ENCODE peak calls at places on chromosome 6, in eight cellular contexts. One of them, this sample, is unnamed.

GRCh38 chr6:166009385-166010031 is 158.1 kb downstream of the TBXT start:
- DNase-seq in KBM-7: no peak
- DNase-seq in NCI-H446 treated with DMSO at 0.1 percent for 48 hours: no peak
- DNase-seq in CD8-positive, alpha-beta memory T cell: no peak
- DNase-seq in HuH-7.5: no peak
- DNase-seq in NCI-H1105: peak
- DNase-seq in activated naive CD4-positive, alpha-beta T cell treated with anti-CD3 and anti-CD28 coated beads, Interleukin-2, amount 50 U/mL, for 16 hours: no peak
- DNase-seq in effector memory CD4-positive, alpha-beta T cell: no peak
- DNase-seq in this sample: no peak

GRCh38 chr6:52186480-52186879 is 305 bp downstream of the IL17A start:
- DNase-seq in NCI-H1105: no peak
- DNase-seq in HuH-7.5: no peak
- DNase-seq in activated naive CD4-positive, alpha-beta T cell treated with anti-CD3 and anti-CD28 coated beads, Interleukin-2, amount 50 U/mL, for 16 hours: no peak
- DNase-seq in CD8-positive, alpha-beta memory T cell: no peak
- DNase-seq in NCI-H446 treated with DMSO at 0.1 percent for 48 hours: no peak
- DNase-seq in effector memory CD4-positive, alpha-beta T cell: no peak
- DNase-seq in KBM-7: no peak
- DNase-seq in this sample: no peak

GRCh38 chr6:41275489-41275888 is 11.0 kb downstream of the TREM1 start:
- DNase-seq in KBM-7: no peak
- DNase-seq in NCI-H1105: no peak
- DNase-seq in NCI-H446 treated with DMSO at 0.1 percent for 48 hours: no peak
- DNase-seq in effector memory CD4-positive, alpha-beta T cell: no peak
- DNase-seq in activated naive CD4-positive, alpha-beta T cell treated with anti-CD3 and anti-CD28 coated beads, Interleukin-2, amount 50 U/mL, for 16 hours: no peak
- DNase-seq in CD8-positive, alpha-beta memory T cell: no peak
- DNase-seq in HuH-7.5: no peak
- DNase-seq in this sample: no peak

GRCh38 chr6:67748521-67748920 is 886.6 kb upstream of the ADGRB3 start:
- DNase-seq in effector memory CD4-positive, alpha-beta T cell: no peak
- DNase-seq in activated naive CD4-positive, alpha-beta T cell treated with anti-CD3 and anti-CD28 coated beads, Interleukin-2, amount 50 U/mL, for 16 hours: no peak
- DNase-seq in NCI-H1105: no peak
- DNase-seq in CD8-positive, alpha-beta memory T cell: no peak
- DNase-seq in KBM-7: no peak
- DNase-seq in HuH-7.5: no peak
- DNase-seq in NCI-H446 treated with DMSO at 0.1 percent for 48 hours: no peak
- DNase-seq in this sample: no peak

GRCh38 chr6:129606664-129607063 is 103.3 kb downstream of the ARHGAP18 start:
- DNase-seq in KBM-7: no peak
- DNase-seq in activated naive CD4-positive, alpha-beta T cell treated with anti-CD3 and anti-CD28 coated beads, Interleukin-2, amount 50 U/mL, for 16 hours: no peak
- DNase-seq in CD8-positive, alpha-beta memory T cell: no peak
- DNase-seq in NCI-H446 treated with DMSO at 0.1 percent for 48 hours: no peak
- DNase-seq in effector memory CD4-positive, alpha-beta T cell: no peak
- DNase-seq in NCI-H1105: no peak
- DNase-seq in HuH-7.5: no peak
- DNase-seq in this sample: no peak

GRCh38 chr6:161644521-161644920 is 370.7 kb upstream of the AGPAT4 start:
- DNase-seq in NCI-H1105: no peak
- DNase-seq in effector memory CD4-positive, alpha-beta T cell: no peak
- DNase-seq in activated naive CD4-positive, alpha-beta T cell treated with anti-CD3 and anti-CD28 coated beads, Interleukin-2, amount 50 U/mL, for 16 hours: no peak
- DNase-seq in CD8-positive, alpha-beta memory T cell: no peak
- DNase-seq in HuH-7.5: no peak
- DNase-seq in KBM-7: no peak
- DNase-seq in NCI-H446 treated with DMSO at 0.1 percent for 48 hours: no peak
- DNase-seq in this sample: no peak

GRCh38 chr6:53752856-53753255 is 41.9 kb upstream of the LRRC1 start:
- DNase-seq in effector memory CD4-positive, alpha-beta T cell: no peak
- DNase-seq in CD8-positive, alpha-beta memory T cell: no peak
- DNase-seq in KBM-7: no peak
- DNase-seq in NCI-H446 treated with DMSO at 0.1 percent for 48 hours: no peak
- DNase-seq in HuH-7.5: no peak
- DNase-seq in activated naive CD4-positive, alpha-beta T cell treated with anti-CD3 and anti-CD28 coated beads, Interleukin-2, amount 50 U/mL, for 16 hours: no peak
- DNase-seq in NCI-H1105: no peak
- DNase-seq in this sample: no peak

GRCh38 chr6:170034294-170034693 is 256.6 kb downstream of the DLL1 start:
- DNase-seq in NCI-H446 treated with DMSO at 0.1 percent for 48 hours: no peak
- DNase-seq in activated naive CD4-positive, alpha-beta T cell treated with anti-CD3 and anti-CD28 coated beads, Interleukin-2, amount 50 U/mL, for 16 hours: peak
- DNase-seq in effector memory CD4-positive, alpha-beta T cell: no peak
- DNase-seq in HuH-7.5: no peak
- DNase-seq in CD8-positive, alpha-beta memory T cell: no peak
- DNase-seq in KBM-7: no peak
- DNase-seq in NCI-H1105: no peak
- DNase-seq in this sample: peak

GRCh38 chr6:127971945-127972391 is 71.1 kb upstream of the THEMIS start:
- DNase-seq in KBM-7: peak
- DNase-seq in effector memory CD4-positive, alpha-beta T cell: peak
- DNase-seq in NCI-H446 treated with DMSO at 0.1 percent for 48 hours: no peak
- DNase-seq in HuH-7.5: no peak
- DNase-seq in activated naive CD4-positive, alpha-beta T cell treated with anti-CD3 and anti-CD28 coated beads, Interleukin-2, amount 50 U/mL, for 16 hours: peak
- DNase-seq in CD8-positive, alpha-beta memory T cell: peak
- DNase-seq in NCI-H1105: no peak
- DNase-seq in this sample: no peak

GRCh38 chr6:2763876-2764540 is 1.2 kb upstream of the WRNIP1 start:
- DNase-seq in KBM-7: no peak
- DNase-seq in NCI-H1105: no peak
- DNase-seq in CD8-positive, alpha-beta memory T cell: no peak
- DNase-seq in effector memory CD4-positive, alpha-beta T cell: no peak
- DNase-seq in activated naive CD4-positive, alpha-beta T cell treated with anti-CD3 and anti-CD28 coated beads, Interleukin-2, amount 50 U/mL, for 16 hours: no peak
- DNase-seq in NCI-H446 treated with DMSO at 0.1 percent for 48 hours: no peak
- DNase-seq in HuH-7.5: no peak
- DNase-seq in this sample: no peak

GRCh38 chr6:29748391-29749352 is 25.4 kb downstream of the HLA-F start:
- DNase-seq in CD8-positive, alpha-beta memory T cell: peak
- DNase-seq in KBM-7: peak
- DNase-seq in NCI-H446 treated with DMSO at 0.1 percent for 48 hours: peak
- DNase-seq in NCI-H1105: peak
- DNase-seq in effector memory CD4-positive, alpha-beta T cell: peak
- DNase-seq in activated naive CD4-positive, alpha-beta T cell treated with anti-CD3 and anti-CD28 coated beads, Interleukin-2, amount 50 U/mL, for 16 hours: peak
- DNase-seq in HuH-7.5: peak
- DNase-seq in this sample: peak

GRCh38 chr6:27176096-27176495 is 71.4 kb upstream of the PRSS16 start:
- DNase-seq in HuH-7.5: no peak
- DNase-seq in KBM-7: peak
- DNase-seq in NCI-H446 treated with DMSO at 0.1 percent for 48 hours: no peak
- DNase-seq in CD8-positive, alpha-beta memory T cell: peak
- DNase-seq in NCI-H1105: no peak
- DNase-seq in effector memory CD4-positive, alpha-beta T cell: no peak
- DNase-seq in activated naive CD4-positive, alpha-beta T cell treated with anti-CD3 and anti-CD28 coated beads, Interleukin-2, amount 50 U/mL, for 16 hours: no peak
- DNase-seq in this sample: no peak

GRCh38 chr6:21808045-21808470 is 214.5 kb downstream of the SOX4 start:
- DNase-seq in effector memory CD4-positive, alpha-beta T cell: no peak
- DNase-seq in activated naive CD4-positive, alpha-beta T cell treated with anti-CD3 and anti-CD28 coated beads, Interleukin-2, amount 50 U/mL, for 16 hours: no peak
- DNase-seq in CD8-positive, alpha-beta memory T cell: no peak
- DNase-seq in NCI-H1105: no peak
- DNase-seq in KBM-7: no peak
- DNase-seq in NCI-H446 treated with DMSO at 0.1 percent for 48 hours: no peak
- DNase-seq in HuH-7.5: no peak
- DNase-seq in this sample: no peak

GRCh38 chr6:53544050-53544499 is 826 bp downstream of the GCLC start:
- DNase-seq in NCI-H446 treated with DMSO at 0.1 percent for 48 hours: no peak
- DNase-seq in NCI-H1105: no peak
- DNase-seq in HuH-7.5: no peak
- DNase-seq in effector memory CD4-positive, alpha-beta T cell: no peak
- DNase-seq in activated naive CD4-positive, alpha-beta T cell treated with anti-CD3 and anti-CD28 coated beads, Interleukin-2, amount 50 U/mL, for 16 hours: no peak
- DNase-seq in KBM-7: no peak
- DNase-seq in CD8-positive, alpha-beta memory T cell: no peak
- DNase-seq in this sample: no peak

GRCh38 chr6:31888281-31889258 is 8.9 kb downstream of the EHMT2 start:
- DNase-seq in effector memory CD4-positive, alpha-beta T cell: no peak
- DNase-seq in CD8-positive, alpha-beta memory T cell: peak
- DNase-seq in activated naive CD4-positive, alpha-beta T cell treated with anti-CD3 and anti-CD28 coated beads, Interleukin-2, amount 50 U/mL, for 16 hours: peak
- DNase-seq in NCI-H446 treated with DMSO at 0.1 percent for 48 hours: no peak
- DNase-seq in KBM-7: peak
- DNase-seq in NCI-H1105: no peak
- DNase-seq in HuH-7.5: no peak
- DNase-seq in this sample: no peak

GRCh38 chr6:113690255-113690956 is 166.7 kb upstream of the MARCKS start:
- DNase-seq in KBM-7: no peak
- DNase-seq in effector memory CD4-positive, alpha-beta T cell: no peak
- DNase-seq in CD8-positive, alpha-beta memory T cell: no peak
- DNase-seq in NCI-H1105: no peak
- DNase-seq in NCI-H446 treated with DMSO at 0.1 percent for 48 hours: peak
- DNase-seq in activated naive CD4-positive, alpha-beta T cell treated with anti-CD3 and anti-CD28 coated beads, Interleukin-2, amount 50 U/mL, for 16 hours: no peak
- DNase-seq in HuH-7.5: no peak
- DNase-seq in this sample: no peak

GRCh38 chr6:133083248-133083967 is 157.7 kb upstream of the EYA4 start:
- DNase-seq in CD8-positive, alpha-beta memory T cell: no peak
- DNase-seq in NCI-H446 treated with DMSO at 0.1 percent for 48 hours: no peak
- DNase-seq in KBM-7: no peak
- DNase-seq in HuH-7.5: no peak
- DNase-seq in effector memory CD4-positive, alpha-beta T cell: no peak
- DNase-seq in activated naive CD4-positive, alpha-beta T cell treated with anti-CD3 and anti-CD28 coated beads, Interleukin-2, amount 50 U/mL, for 16 hours: no peak
- DNase-seq in NCI-H1105: peak
- DNase-seq in this sample: no peak

GRCh38 chr6:114096553-114097172 is 125.7 kb upstream of the HDAC2 start:
- DNase-seq in effector memory CD4-positive, alpha-beta T cell: no peak
- DNase-seq in NCI-H1105: peak
- DNase-seq in HuH-7.5: peak
- DNase-seq in CD8-positive, alpha-beta memory T cell: no peak
- DNase-seq in NCI-H446 treated with DMSO at 0.1 percent for 48 hours: no peak
- DNase-seq in KBM-7: peak
- DNase-seq in activated naive CD4-positive, alpha-beta T cell treated with anti-CD3 and anti-CD28 coated beads, Interleukin-2, amount 50 U/mL, for 16 hours: no peak
- DNase-seq in this sample: no peak

GRCh38 chr6:169212897-169213813 is 40.5 kb downstream of the THBS2 start:
- DNase-seq in activated naive CD4-positive, alpha-beta T cell treated with anti-CD3 and anti-CD28 coated beads, Interleukin-2, amount 50 U/mL, for 16 hours: peak
- DNase-seq in effector memory CD4-positive, alpha-beta T cell: peak
- DNase-seq in KBM-7: peak
- DNase-seq in HuH-7.5: peak
- DNase-seq in CD8-positive, alpha-beta memory T cell: peak
- DNase-seq in NCI-H1105: no peak
- DNase-seq in NCI-H446 treated with DMSO at 0.1 percent for 48 hours: peak
- DNase-seq in this sample: peak

GRCh38 chr6:11197175-11197535 is 35.3 kb downstream of the NEDD9 start:
- DNase-seq in activated naive CD4-positive, alpha-beta T cell treated with anti-CD3 and anti-CD28 coated beads, Interleukin-2, amount 50 U/mL, for 16 hours: no peak
- DNase-seq in CD8-positive, alpha-beta memory T cell: no peak
- DNase-seq in NCI-H446 treated with DMSO at 0.1 percent for 48 hours: no peak
- DNase-seq in NCI-H1105: no peak
- DNase-seq in KBM-7: no peak
- DNase-seq in effector memory CD4-positive, alpha-beta T cell: no peak
- DNase-seq in HuH-7.5: no peak
- DNase-seq in this sample: no peak

GRCh38 chr6:161744211-161745067 is 470.6 kb upstream of the AGPAT4 start:
- DNase-seq in CD8-positive, alpha-beta memory T cell: no peak
- DNase-seq in KBM-7: no peak
- DNase-seq in activated naive CD4-positive, alpha-beta T cell treated with anti-CD3 and anti-CD28 coated beads, Interleukin-2, amount 50 U/mL, for 16 hours: no peak
- DNase-seq in NCI-H1105: no peak
- DNase-seq in HuH-7.5: no peak
- DNase-seq in effector memory CD4-positive, alpha-beta T cell: no peak
- DNase-seq in NCI-H446 treated with DMSO at 0.1 percent for 48 hours: no peak
- DNase-seq in this sample: no peak

GRCh38 chr6:34806738-34807453 is 15.0 kb downstream of the BLTP3A start:
- DNase-seq in effector memory CD4-positive, alpha-beta T cell: no peak
- DNase-seq in NCI-H1105: no peak
- DNase-seq in CD8-positive, alpha-beta memory T cell: no peak
- DNase-seq in activated naive CD4-positive, alpha-beta T cell treated with anti-CD3 and anti-CD28 coated beads, Interleukin-2, amount 50 U/mL, for 16 hours: no peak
- DNase-seq in KBM-7: no peak
- DNase-seq in HuH-7.5: no peak
- DNase-seq in NCI-H446 treated with DMSO at 0.1 percent for 48 hours: no peak
- DNase-seq in this sample: no peak

GRCh38 chr6:31896856-31897611 is 464 bp downstream of the EHMT2 start:
- DNase-seq in effector memory CD4-positive, alpha-beta T cell: no peak
- DNase-seq in NCI-H446 treated with DMSO at 0.1 percent for 48 hours: no peak
- DNase-seq in CD8-positive, alpha-beta memory T cell: peak
- DNase-seq in activated naive CD4-positive, alpha-beta T cell treated with anti-CD3 and anti-CD28 coated beads, Interleukin-2, amount 50 U/mL, for 16 hours: no peak
- DNase-seq in NCI-H1105: no peak
- DNase-seq in KBM-7: no peak
- DNase-seq in HuH-7.5: no peak
- DNase-seq in this sample: no peak

GRCh38 chr6:151974061-151974617 is 166.7 kb downstream of the ESR1 start:
- DNase-seq in NCI-H1105: no peak
- DNase-seq in HuH-7.5: no peak
- DNase-seq in CD8-positive, alpha-beta memory T cell: no peak
- DNase-seq in activated naive CD4-positive, alpha-beta T cell treated with anti-CD3 and anti-CD28 coated beads, Interleukin-2, amount 50 U/mL, for 16 hours: no peak
- DNase-seq in effector memory CD4-positive, alpha-beta T cell: no peak
- DNase-seq in NCI-H446 treated with DMSO at 0.1 percent for 48 hours: no peak
- DNase-seq in KBM-7: no peak
- DNase-seq in this sample: no peak

GRCh38 chr6:160130729-160131484 is 9.3 kb downstream of the SLC22A1 start:
- DNase-seq in CD8-positive, alpha-beta memory T cell: no peak
- DNase-seq in NCI-H446 treated with DMSO at 0.1 percent for 48 hours: no peak
- DNase-seq in KBM-7: no peak
- DNase-seq in HuH-7.5: no peak
- DNase-seq in effector memory CD4-positive, alpha-beta T cell: no peak
- DNase-seq in activated naive CD4-positive, alpha-beta T cell treated with anti-CD3 and anti-CD28 coated beads, Interleukin-2, amount 50 U/mL, for 16 hours: no peak
- DNase-seq in NCI-H1105: no peak
- DNase-seq in this sample: no peak

GRCh38 chr6:158978752-158979151 is 21.2 kb downstream of the RSPH3 start:
- DNase-seq in HuH-7.5: no peak
- DNase-seq in KBM-7: no peak
- DNase-seq in CD8-positive, alpha-beta memory T cell: no peak
- DNase-seq in effector memory CD4-positive, alpha-beta T cell: no peak
- DNase-seq in activated naive CD4-positive, alpha-beta T cell treated with anti-CD3 and anti-CD28 coated beads, Interleukin-2, amount 50 U/mL, for 16 hours: no peak
- DNase-seq in NCI-H1105: no peak
- DNase-seq in NCI-H446 treated with DMSO at 0.1 percent for 48 hours: no peak
- DNase-seq in this sample: no peak

GRCh38 chr6:89079611-89080213 is 839 bp upstream of the PNRC1 start:
- DNase-seq in activated naive CD4-positive, alpha-beta T cell treated with anti-CD3 and anti-CD28 coated beads, Interleukin-2, amount 50 U/mL, for 16 hours: peak
- DNase-seq in NCI-H1105: no peak
- DNase-seq in NCI-H446 treated with DMSO at 0.1 percent for 48 hours: no peak
- DNase-seq in HuH-7.5: no peak
- DNase-seq in effector memory CD4-positive, alpha-beta T cell: peak
- DNase-seq in CD8-positive, alpha-beta memory T cell: peak
- DNase-seq in KBM-7: peak
- DNase-seq in this sample: no peak

GRCh38 chr6:144659202-144659731 is 374.1 kb downstream of the UTRN start:
- DNase-seq in activated naive CD4-positive, alpha-beta T cell treated with anti-CD3 and anti-CD28 coated beads, Interleukin-2, amount 50 U/mL, for 16 hours: no peak
- DNase-seq in KBM-7: peak
- DNase-seq in NCI-H1105: peak
- DNase-seq in CD8-positive, alpha-beta memory T cell: no peak
- DNase-seq in NCI-H446 treated with DMSO at 0.1 percent for 48 hours: no peak
- DNase-seq in effector memory CD4-positive, alpha-beta T cell: no peak
- DNase-seq in HuH-7.5: no peak
- DNase-seq in this sample: no peak

GRCh38 chr6:13239530-13240455 is 88.5 kb downstream of the TBC1D7 start:
- DNase-seq in KBM-7: no peak
- DNase-seq in HuH-7.5: no peak
- DNase-seq in NCI-H1105: no peak
- DNase-seq in activated naive CD4-positive, alpha-beta T cell treated with anti-CD3 and anti-CD28 coated beads, Interleukin-2, amount 50 U/mL, for 16 hours: no peak
- DNase-seq in effector memory CD4-positive, alpha-beta T cell: no peak
- DNase-seq in CD8-positive, alpha-beta memory T cell: no peak
- DNase-seq in NCI-H446 treated with DMSO at 0.1 percent for 48 hours: no peak
- DNase-seq in this sample: no peak

GRCh38 chr6:118668761-118669411 is 17.5 kb upstream of the CEP85L start:
- DNase-seq in NCI-H1105: no peak
- DNase-seq in activated naive CD4-positive, alpha-beta T cell treated with anti-CD3 and anti-CD28 coated beads, Interleukin-2, amount 50 U/mL, for 16 hours: no peak
- DNase-seq in KBM-7: no peak
- DNase-seq in CD8-positive, alpha-beta memory T cell: no peak
- DNase-seq in NCI-H446 treated with DMSO at 0.1 percent for 48 hours: no peak
- DNase-seq in effector memory CD4-positive, alpha-beta T cell: no peak
- DNase-seq in HuH-7.5: no peak
- DNase-seq in this sample: no peak

GRCh38 chr6:163355471-163355991 is 59.0 kb upstream of the QKI start:
- DNase-seq in HuH-7.5: no peak
- DNase-seq in KBM-7: peak
- DNase-seq in activated naive CD4-positive, alpha-beta T cell treated with anti-CD3 and anti-CD28 coated beads, Interleukin-2, amount 50 U/mL, for 16 hours: no peak
- DNase-seq in CD8-positive, alpha-beta memory T cell: no peak
- DNase-seq in effector memory CD4-positive, alpha-beta T cell: no peak
- DNase-seq in NCI-H446 treated with DMSO at 0.1 percent for 48 hours: no peak
- DNase-seq in NCI-H1105: no peak
- DNase-seq in this sample: peak

GRCh38 chr6:36809933-36810844 is 29.1 kb downstream of the CPNE5 start:
- DNase-seq in effector memory CD4-positive, alpha-beta T cell: no peak
- DNase-seq in KBM-7: no peak
- DNase-seq in activated naive CD4-positive, alpha-beta T cell treated with anti-CD3 and anti-CD28 coated beads, Interleukin-2, amount 50 U/mL, for 16 hours: no peak
- DNase-seq in HuH-7.5: no peak
- DNase-seq in CD8-positive, alpha-beta memory T cell: no peak
- DNase-seq in NCI-H446 treated with DMSO at 0.1 percent for 48 hours: no peak
- DNase-seq in NCI-H1105: no peak
- DNase-seq in this sample: no peak

GRCh38 chr6:47200536-47201334 is 109.0 kb downstream of the TNFRSF21 start:
- DNase-seq in effector memory CD4-positive, alpha-beta T cell: no peak
- DNase-seq in KBM-7: no peak
- DNase-seq in CD8-positive, alpha-beta memory T cell: no peak
- DNase-seq in HuH-7.5: no peak
- DNase-seq in NCI-H1105: no peak
- DNase-seq in activated naive CD4-positive, alpha-beta T cell treated with anti-CD3 and anti-CD28 coated beads, Interleukin-2, amount 50 U/mL, for 16 hours: no peak
- DNase-seq in NCI-H446 treated with DMSO at 0.1 percent for 48 hours: no peak
- DNase-seq in this sample: no peak

GRCh38 chr6:150547511-150548222 is 52.0 kb upstream of the PLEKHG1 start:
- DNase-seq in KBM-7: no peak
- DNase-seq in NCI-H1105: no peak
- DNase-seq in effector memory CD4-positive, alpha-beta T cell: no peak
- DNase-seq in NCI-H446 treated with DMSO at 0.1 percent for 48 hours: no peak
- DNase-seq in HuH-7.5: no peak
- DNase-seq in CD8-positive, alpha-beta memory T cell: no peak
- DNase-seq in activated naive CD4-positive, alpha-beta T cell treated with anti-CD3 and anti-CD28 coated beads, Interleukin-2, amount 50 U/mL, for 16 hours: no peak
- DNase-seq in this sample: peak

This sample was measured in hippocampal formation.